ENCODE peak calls at places on chromosomes 12 and 14, in nine cellular contexts. L, Y, X, U, J, B, G, D and V are unnamed samples.

GRCh38 chr12:75011120-75011519 is 198.5 kb downstream of the KCNC2 start:
- DNase-seq in J (no peak), B (no peak), Y (no peak), X (no peak), D (no peak), U (no peak), G (peak), L (no peak), V (no peak)

GRCh38 chr12:90250766-90251165 is 542.1 kb upstream of the ATP2B1 start:
- DNase-seq in J (peak), Y (no peak), B (no peak), L (peak), U (peak), D (peak), X (no peak), G (peak), V (no peak)

GRCh38 chr12:30201301-30202160 is 417.8 kb upstream of the TMTC1 start:
- DNase-seq in J (no peak), L (peak), Y (no peak), D (peak), B (peak), X (no peak), U (peak), G (no peak), V (no peak)

GRCh38 chr14:66056268-66056907 is 429.8 kb upstream of the CCDC196 start:
- DNase-seq in U (no peak), X (no peak), Y (no peak), G (no peak), L (no peak), D (no peak), J (no peak), B (no peak), V (no peak)

GRCh38 chr14:86501611-86502010 is 971.7 kb downstream of the FLRT2 start:
- DNase-seq in X (no peak), B (no peak), Y (no peak), L (no peak), G (no peak), J (no peak), D (no peak), U (no peak), V (no peak)

GRCh38 chr14:42884100-42884499 is 1277.4 kb downstream of the LRFN5 start:
- DNase-seq in Y (no peak), X (no peak), L (peak), U (peak), D (peak), G (peak), J (peak), B (no peak), V (no peak)

GRCh38 chr14:28242895-28243294 is 523.7 kb upstream of the FOXG1 start:
- DNase-seq in Y (no peak), U (no peak), B (no peak), J (no peak), X (no peak), G (no peak), L (no peak), D (no peak), V (no peak)

GRCh38 chr14:100586520-100587247 is 533 bp downstream of the BEGAIN start:
- DNase-seq in D (peak), X (no peak), L (no peak), J (peak), Y (no peak), B (peak), U (peak), G (peak), V (no peak)

GRCh38 chr12:120367924-120368788 is 808 bp downstream of the MSI1 start:
- DNase-seq in J (peak), X (no peak), Y (no peak), B (peak), G (no peak), U (peak), D (no peak), L (no peak), V (no peak)

GRCh38 chr14:94120667-94121335 is 8.6 kb downstream of the IFI27L2 start:
- DNase-seq in Y (peak), U (peak), J (peak), L (peak), G (peak), X (no peak), B (no peak), D (peak), V (peak)

GRCh38 chr14:69695664-69696527 is 71.0 kb upstream of the SRSF5 start:
- DNase-seq in L (peak), U (peak), G (no peak), J (no peak), D (peak), Y (no peak), B (no peak), X (no peak), V (no peak)

GRCh38 chr12:108935165-108935564 is 55.3 kb downstream of the DAO start:
- DNase-seq in L (no peak), G (no peak), B (no peak), J (no peak), D (no peak), U (no peak), Y (no peak), X (no peak), V (no peak)

GRCh38 chr12:102659200-102659911 is 179.0 kb upstream of the IGF1 start:
- DNase-seq in L (no peak), D (no peak), Y (no peak), X (no peak), U (no peak), J (no peak), G (no peak), B (no peak), V (no peak)

GRCh38 chr14:104343294-104343625 is 204.9 kb downstream of the KIF26A start:
- DNase-seq in D (no peak), Y (no peak), U (no peak), X (no peak), J (no peak), B (no peak), L (no peak), G (no peak), V (no peak)

GRCh38 chr12:98446716-98447115 is 68.7 kb upstream of the TMPO start:
- DNase-seq in J (peak), Y (no peak), L (peak), D (peak), U (no peak), G (no peak), B (no peak), X (no peak), V (no peak)

GRCh38 chr14:50089213-50089612 is 27.2 kb downstream of the VCPKMT start:
- DNase-seq in J (no peak), X (no peak), D (no peak), B (no peak), Y (no peak), G (no peak), U (no peak), L (no peak), V (no peak)

GRCh38 chr12:12636641-12637040 is 25.0 kb downstream of the CREBL2 start:
- DNase-seq in J (no peak), U (no peak), L (no peak), G (no peak), D (no peak), Y (no peak), X (no peak), B (no peak), V (no peak)

GRCh38 chr12:92860521-92860920 is 68.6 kb downstream of the EEA1 start:
- DNase-seq in Y (no peak), L (no peak), J (no peak), U (no peak), B (no peak), G (no peak), D (no peak), X (no peak), V (no peak)

GRCh38 chr12:111031956-111032919 is 111.9 kb upstream of the MYL2 start:
- DNase-seq in L (no peak), U (no peak), D (no peak), B (no peak), Y (no peak), X (no peak), G (no peak), J (no peak), V (no peak)

GRCh38 chr14:94768521-94769412 is 1.1 kb downstream of the GSC start:
- DNase-seq in D (peak), J (peak), B (no peak), U (peak), L (no peak), G (no peak), Y (no peak), X (no peak), V (no peak)

GRCh38 chr12:70258605-70259403 is 15.6 kb downstream of the CNOT2 start:
- DNase-seq in Y (no peak), X (no peak), G (no peak), U (no peak), D (no peak), L (no peak), B (no peak), J (no peak), V (no peak)

GRCh38 chr12:90514325-90514724 is 440.7 kb downstream of the CCER1 start:
- DNase-seq in Y (no peak), J (peak), L (peak), G (no peak), B (no peak), X (no peak), U (peak), D (peak), V (peak)

GRCh38 chr14:50396636-50397460 is at the start of gene CDKL1:
- DNase-seq in B (peak), G (peak), Y (peak), J (peak), L (peak), U (peak), X (peak), D (peak), V (no peak)

GRCh38 chr12:115640929-115641328 is 636.6 kb downstream of the MED13L start:
- DNase-seq in G (peak), X (no peak), L (no peak), D (peak), B (no peak), U (peak), Y (no peak), J (peak), V (peak)

GRCh38 chr12:4137441-4137840 is 136.1 kb upstream of the CCND2 start:
- DNase-seq in Y (no peak), B (no peak), X (no peak), D (no peak), G (no peak), J (no peak), L (no peak), U (no peak), V (no peak)
- H3K4me3 ChIP-seq in Y (no peak), B (no peak), X (no peak), D (no peak), G (no peak), J (no peak), L (no peak), U (no peak), V (no peak)

DNA sequence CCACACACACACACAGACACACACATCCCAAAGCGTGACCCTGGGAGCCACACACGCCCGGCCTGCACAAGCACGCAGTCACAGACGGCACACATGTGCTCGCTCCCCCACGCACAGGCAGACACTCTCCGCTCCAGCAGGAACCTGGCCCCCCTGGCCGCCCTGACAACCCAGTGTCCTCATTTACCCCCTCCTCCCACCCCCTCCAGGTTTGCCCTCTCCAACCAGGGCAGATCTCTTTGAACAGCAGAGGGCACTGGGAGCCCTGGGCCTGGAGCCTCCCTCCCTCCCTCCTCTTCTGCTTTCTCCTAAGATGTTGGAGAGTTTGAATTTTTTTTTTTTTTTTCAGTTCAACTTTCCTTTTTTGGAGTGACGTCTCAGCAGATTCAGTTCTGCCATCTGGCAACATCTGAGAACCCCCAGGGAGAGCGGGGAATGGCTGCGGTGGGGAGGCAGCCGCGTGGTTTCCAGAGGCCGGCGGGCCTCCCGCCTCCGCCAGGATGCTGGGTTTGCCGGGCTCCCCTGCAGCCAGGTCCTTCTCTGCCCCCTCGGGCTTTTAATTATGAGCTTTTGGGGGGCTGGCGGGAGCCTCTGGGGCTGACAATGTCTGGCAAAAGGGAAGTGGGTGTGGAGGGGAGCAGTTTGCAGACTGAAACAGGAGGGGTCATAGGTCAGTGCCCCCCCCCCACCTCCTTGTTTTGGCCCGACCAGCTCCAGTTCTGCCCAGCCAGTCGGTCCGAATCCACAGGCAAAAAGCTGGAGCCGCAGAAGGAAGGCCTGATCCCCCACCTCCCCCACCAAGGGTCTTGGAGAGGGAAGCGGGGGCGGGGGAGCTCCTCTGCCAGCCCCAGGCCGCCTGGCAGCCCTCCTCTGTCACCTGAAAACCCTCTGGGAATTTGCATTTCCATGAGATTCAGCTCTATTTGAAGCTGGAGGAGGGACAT is 1.3 kb upstream of the NCOR2 start:
- DNase-seq in D (peak), X (peak), Y (peak), B (peak), J (peak), U (peak), G (peak), L (peak), V (peak)
- TF ChIP-seq CTCF in D (peak), X (peak), Y (peak), B (no peak), J (peak), U (peak), G (peak), L (peak), V (peak)

DNA sequence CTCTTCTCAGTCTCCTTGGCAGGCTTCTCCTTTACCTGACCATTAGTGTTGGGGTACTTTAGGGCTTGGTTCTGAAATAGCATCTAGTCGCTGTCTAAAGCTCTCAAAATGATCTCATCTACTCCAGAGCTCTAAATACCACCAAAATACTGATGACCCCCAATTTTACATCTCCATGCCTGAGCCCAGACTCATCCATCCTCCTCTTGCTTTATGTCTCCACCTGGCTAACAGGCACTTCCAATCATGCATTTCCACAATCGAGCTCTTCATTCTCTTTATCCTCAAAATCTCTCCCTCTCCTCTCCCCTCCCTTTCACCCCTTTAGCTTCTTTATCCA is 40.5 kb upstream of the PTGR2 start:
- DNase-seq in B (no peak), Y (no peak), D (no peak), X (no peak), G (no peak), L (no peak), U (no peak), J (no peak), V (no peak)
- H3K4me3 ChIP-seq in B (no peak), Y (no peak), D (no peak), X (no peak), G (no peak), L (no peak), U (no peak), J (no peak), V (no peak)

GRCh38 chr12:62631531-62632520 is 165.2 kb downstream of the MON2 start:
- DNase-seq in X (peak), U (peak), Y (peak), G (no peak), B (peak), L (peak), J (peak), D (peak), V (peak)
- TF ChIP-seq CTCF in X (peak), U (peak), Y (peak), G (no peak), B (no peak), L (no peak), J (peak), D (peak), V (peak)

GRCh38 chr14:96663076-96663475 is 134.1 kb upstream of the VRK1 start:
- DNase-seq in U (no peak), J (no peak), G (no peak), D (no peak), X (no peak), L (no peak), Y (no peak), B (no peak), V (no peak)

GRCh38 chr14:96661244-96661969 is 135.8 kb upstream of the VRK1 start:
- DNase-seq in U (no peak), J (no peak), X (peak), D (no peak), B (no peak), L (no peak), G (no peak), Y (no peak), V (no peak)

GRCh38 chr14:96666088-96666487 is 131.1 kb upstream of the VRK1 start:
- DNase-seq in X (no peak), J (no peak), Y (no peak), G (no peak), B (no peak), U (no peak), L (no peak), D (no peak), V (no peak)

GRCh38 chr14:96662116-96662901 is 134.9 kb upstream of the VRK1 start:
- DNase-seq in B (no peak), U (no peak), G (no peak), J (peak), Y (no peak), D (no peak), X (peak), L (no peak), V (no peak)

DNA sequence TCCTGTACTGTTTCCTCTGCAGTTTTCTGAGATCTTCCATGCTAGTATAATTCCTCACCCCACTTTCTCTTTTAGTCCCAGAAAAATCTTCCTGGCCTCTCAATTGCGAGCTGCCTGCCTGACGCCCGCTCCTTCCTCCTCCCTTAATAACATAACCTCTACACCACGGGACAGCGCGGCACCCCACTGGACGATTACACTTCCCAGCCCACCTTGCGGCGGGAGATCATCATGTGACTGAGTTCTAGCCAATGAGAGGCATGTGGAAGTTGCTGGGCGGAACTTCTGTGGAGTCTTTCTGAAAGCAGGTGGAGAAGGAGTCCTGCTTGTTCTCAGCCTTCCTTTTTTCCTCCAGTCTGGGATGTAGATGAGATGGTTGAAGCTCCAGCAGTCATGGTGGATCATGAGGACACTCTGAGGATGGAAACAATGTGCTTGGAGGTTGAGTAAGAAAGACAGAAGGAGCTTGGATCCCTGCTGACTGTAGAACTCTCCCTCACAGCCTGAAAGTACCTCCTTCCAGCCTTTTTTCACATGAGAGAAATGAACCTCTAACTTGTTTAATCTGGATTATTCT is 133.6 kb upstream of the VRK1 start:
- DNase-seq in L (no peak), B (no peak), U (no peak), X (no peak), G (no peak), D (no peak), J (no peak), Y (no peak), V (no peak)
- H3K4me3 ChIP-seq in L (no peak), B (no peak), U (no peak), X (no peak), G (no peak), D (no peak), J (no peak), Y (no peak), V (no peak)

DNA sequence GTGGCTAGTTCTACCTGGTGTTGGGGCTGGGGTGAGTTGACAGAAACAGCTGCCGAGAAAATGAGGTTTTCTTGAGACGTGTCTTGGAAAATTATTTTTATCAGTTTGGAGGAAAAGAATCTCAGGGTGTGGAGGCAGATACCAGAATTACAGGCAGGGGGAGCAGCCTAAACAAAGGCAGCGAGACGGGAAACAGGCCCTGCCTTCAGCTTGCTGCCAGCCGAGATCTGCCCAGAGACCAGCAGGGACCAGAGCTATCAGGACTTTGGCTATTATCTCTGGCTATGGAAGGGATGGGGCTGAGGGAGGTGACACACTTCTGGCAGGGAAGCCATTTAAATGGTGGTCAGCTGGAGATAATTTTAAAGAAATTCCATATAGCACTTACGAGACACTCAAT is 25.7 kb downstream of the SYNDIG1L start:
- DNase-seq in L (peak), J (no peak), X (no peak), G (no peak), Y (peak), B (no peak), U (peak), D (peak), V (no peak)
- TF ChIP-seq CTCF in L (peak), J (peak), X (no peak), G (no peak), Y (peak), B (no peak), U (peak), D (peak), V (peak)

GRCh38 chr12:47192046-47192445 is 112.3 kb upstream of the AMIGO2 start:
- DNase-seq in G (no peak), U (no peak), Y (no peak), L (no peak), X (no peak), B (no peak), D (no peak), J (no peak), V (no peak)

GRCh38 chr12:47194501-47194900 is 114.7 kb upstream of the AMIGO2 start:
- DNase-seq in U (no peak), L (no peak), G (no peak), D (no peak), X (no peak), Y (no peak), J (no peak), B (no peak), V (no peak)

GRCh38 chr12:47190271-47190750 is 110.6 kb upstream of the AMIGO2 start:
- DNase-seq in Y (peak), U (peak), L (no peak), X (no peak), J (no peak), G (peak), B (no peak), D (peak), V (peak)

GRCh38 chr12:47190905-47191304 is 111.1 kb upstream of the AMIGO2 start:
- DNase-seq in L (no peak), D (no peak), Y (no peak), B (no peak), J (no peak), X (no peak), G (no peak), U (no peak), V (no peak)

GRCh38 chr12:47193066-47193465 is 113.3 kb upstream of the AMIGO2 start:
- DNase-seq in D (peak), L (no peak), Y (no peak), B (no peak), J (no peak), X (no peak), G (no peak), U (no peak), V (no peak)
- H3K4me3 ChIP-seq in D (no peak), L (no peak), Y (no peak), B (no peak), J (no peak), X (no peak), G (no peak), U (no peak), V (no peak)